ENCODE peak calls at places on chromosomes 11 and 22, in ten cellular contexts. E is hypothalamus; N is osteoblast; B is WTC11; M is effector CD4-positive, alpha-beta T cell; S is cerebellar cortex; V is HTR-8/SVneo; O is RWPE1; R is amygdala; D is NCI-H2081. X is an unnamed sample.

GRCh38 chr11:28834877-28835276 is 726.7 kb downstream of the METTL15 start:
- DNase-seq in E (no peak), N (no peak), B (no peak), M (no peak), S (no peak), V (no peak), O (peak; percentile 44), R (no peak), D (no peak), X (no peak)

GRCh38 chr11:11468919-11469318 is 115.9 kb upstream of the CSNK2A3 start:
- DNase-seq in E (no peak), N (peak; percentile 93), B (no peak), M (no peak), S (no peak), V (no peak), O (no peak), R (no peak), D (no peak), X (no peak)

GRCh38 chr11:111490496-111490895 is 21.7 kb downstream of the BTG4 start:
- DNase-seq in E (no peak), N (no peak), B (no peak), M (no peak), S (no peak), V (no peak), O (no peak), R (no peak), D (no peak), X (no peak)

GRCh38 chr22:28958611-28959010 is 75.2 kb downstream of the ZNRF3 start:
- DNase-seq in E (no peak), N (no peak), B (no peak), M (no peak), S (no peak), V (no peak), O (no peak), R (no peak), D (no peak), X (no peak)

GRCh38 chr11:74084796-74085541 is 76.1 kb upstream of the UCP3 start:
- DNase-seq in E (no peak), N (peak; percentile 39), B (no peak), M (no peak), S (no peak), V (peak; percentile 27), O (no peak), R (no peak), D (no peak), X (no peak)

GRCh38 chr11:129881570-129882170 is 13.7 kb downstream of the NFRKB start:
- DNase-seq in E (no peak), N (peak; percentile 91), B (peak; percentile 74), M (no peak), S (peak; percentile 9), V (peak; percentile 29), O (peak; percentile 51), R (no peak), D (peak; percentile 3), X (no peak)

GRCh38 chr22:36053242-36054147 is 24.9 kb upstream of the RBFOX2 start:
- DNase-seq in E (no peak), N (no peak), B (no peak), M (no peak), S (no peak), V (no peak), O (no peak), R (no peak), D (no peak), X (no peak)

GRCh38 chr11:134583397-134583990 is 171.5 kb upstream of the B3GAT1 start:
- DNase-seq in E (no peak), N (no peak), B (no peak), M (no peak), S (no peak), V (no peak), O (no peak), R (no peak), D (no peak), X (no peak)

GRCh38 chr22:45817705-45818104 is 146.1 kb downstream of the ATXN10 start:
- DNase-seq in E (no peak), N (no peak), B (no peak), M (no peak), S (no peak), V (no peak), O (no peak), R (no peak), D (no peak), X (no peak)

GRCh38 chr22:42229455-42230149 is 40.9 kb downstream of the TCF20 start:
- DNase-seq in E (no peak), N (no peak), B (no peak), M (no peak), S (no peak), V (no peak), O (no peak), R (no peak), D (no peak), X (no peak)

GRCh38 chr22:44372611-44373010 is 59.9 kb upstream of the SHISAL1 start:
- DNase-seq in E (no peak), N (no peak), B (peak; percentile 1), M (no peak), S (no peak), V (no peak), O (no peak), R (no peak), D (no peak), X (no peak)

GRCh38 chr22:18056802-18057474 is 20.9 kb upstream of the PEX26 start:
- DNase-seq in E (no peak), N (no peak), B (no peak), M (no peak), S (no peak), V (no peak), O (no peak), R (no peak), D (no peak), X (peak; percentile 17)

GRCh38 chr22:45885941-45886395 is 91.0 kb downstream of the WNT7B start:
- DNase-seq in E (peak; percentile 47), N (peak; percentile 57), B (peak; percentile 13), M (no peak), S (no peak), V (no peak), O (no peak), R (no peak), D (no peak), X (no peak)

GRCh38 chr11:110778351-110778750 is 66.1 kb upstream of the ARHGAP20 start:
- DNase-seq in E (no peak), N (no peak), B (no peak), M (no peak), S (no peak), V (no peak), O (no peak), R (no peak), D (no peak), X (no peak)

GRCh38 chr11:72576661-72577060 is 97.6 kb downstream of the PDE2A start:
- DNase-seq in E (no peak), N (peak; percentile 62), B (no peak), M (no peak), S (no peak), V (no peak), O (no peak), R (no peak), D (no peak), X (no peak)

GRCh38 chr11:69044111-69045013 is 4.4 kb upstream of the TPCN2 start:
- DNase-seq in E (peak; percentile 83), N (peak; percentile 93), B (peak; percentile 76), M (no peak), S (peak; percentile 94), V (peak; percentile 67), O (peak; percentile 26), R (peak; percentile 31), D (no peak), X (peak; percentile 42)

GRCh38 chr11:13669544-13670488 is 1.3 kb downstream of the FAR1 start:
- DNase-seq in E (no peak), N (no peak), B (no peak), M (no peak), S (no peak), V (no peak), O (no peak), R (no peak), D (no peak), X (no peak)

GRCh38 chr11:69792611-69793010 is 17.5 kb upstream of the FGF4 start:
- DNase-seq in E (no peak), N (no peak), B (no peak), M (no peak), S (no peak), V (no peak), O (no peak), R (no peak), D (no peak), X (no peak)

GRCh38 chr11:9015677-9016076 is 11.9 kb upstream of the NRIP3 start:
- DNase-seq in E (peak; percentile 65), N (peak; percentile 84), B (peak; percentile 70), M (peak; percentile 39), S (peak; percentile 99), V (peak; percentile 81), O (peak; percentile 70), R (peak; percentile 37), D (peak; percentile 63), X (peak; percentile 20)

GRCh38 chr11:67484847-67485311 is 2.1 kb downstream of the AIP start:
- DNase-seq in E (peak; percentile 28), N (no peak), B (no peak), M (peak; percentile 55), S (no peak), V (no peak), O (no peak), R (no peak), D (no peak), X (no peak)

GRCh38 chr11:130765369-130765768 is 150.9 kb downstream of the SNX19 start:
- DNase-seq in E (no peak), N (no peak), B (no peak), M (no peak), S (no peak), V (no peak), O (no peak), R (no peak), D (no peak), X (no peak)

GRCh38 chr11:105229758-105230157 is 90.2 kb upstream of the CARD18 start:
- DNase-seq in E (no peak), N (no peak), B (no peak), M (no peak), S (no peak), V (no peak), O (no peak), R (no peak), D (no peak), X (no peak)

GRCh38 chr11:87778341-87778740 is 396.9 kb downstream of the RAB38 start:
- DNase-seq in E (peak; percentile 20), N (no peak), B (no peak), M (no peak), S (no peak), V (no peak), O (no peak), R (no peak), D (no peak), X (no peak)

GRCh38 chr22:37486224-37486845 is at the start of gene MFNG:
- DNase-seq in E (peak; percentile 49), N (peak; percentile 97), B (peak; percentile 75), M (peak; percentile 63), S (peak; percentile 43), V (no peak), O (peak; percentile 63), R (no peak), D (no peak), X (peak; percentile 13)

GRCh38 chr11:111472228-111472627 is 40.0 kb downstream of the BTG4 start:
- DNase-seq in E (no peak), N (no peak), B (no peak), M (no peak), S (no peak), V (no peak), O (peak; percentile 38), R (no peak), D (no peak), X (no peak)

GRCh38 chr11:12449961-12450715 is 72.8 kb downstream of the PARVA start:
- DNase-seq in E (no peak), N (no peak), B (no peak), M (no peak), S (no peak), V (no peak), O (peak; percentile 77), R (no peak), D (no peak), X (no peak)

GRCh38 chr11:74989269-74989655 is 529 bp downstream of the NEU3 start:
- DNase-seq in E (no peak), N (peak; percentile 6), B (no peak), M (no peak), S (no peak), V (no peak), O (no peak), R (no peak), D (no peak), X (no peak)

GRCh38 chr11:27310710-27311109 is 52.3 kb downstream of the CCDC34 start:
- DNase-seq in E (no peak), N (no peak), B (no peak), M (no peak), S (no peak), V (no peak), O (no peak), R (no peak), D (no peak), X (no peak)